ENCODE peak calls at places on chromosomes 7 and 10, in ten cellular contexts. One of them, this sample, is unnamed.

GRCh38 chr7:332646-333398 is 42.9 kb downstream of the FOXL3 start:
- DNase-seq in aorta: peak; percentile 88
- DNase-seq in IMR-90: peak; percentile 36
- DNase-seq in GM23248: peak; percentile 71
- DNase-seq in neural progenitor cell: peak; percentile 88
- DNase-seq in gastrocnemius medialis: peak; percentile 25
- DNase-seq in adrenal gland: peak; percentile 77
- DNase-seq in MM.1S: no peak
- DNase-seq in breast epithelium: peak; percentile 68
- DNase-seq in right cardiac atrium: peak; percentile 94
- DNase-seq in this sample: peak; percentile 95

GRCh38 chr10:129891806-129892205 is 72.3 kb downstream of the EBF3 start:
- DNase-seq in breast epithelium: no peak
- DNase-seq in gastrocnemius medialis: no peak
- DNase-seq in aorta: no peak
- DNase-seq in right cardiac atrium: no peak
- DNase-seq in neural progenitor cell: no peak
- DNase-seq in IMR-90: no peak
- DNase-seq in GM23248: no peak
- DNase-seq in MM.1S: no peak
- DNase-seq in adrenal gland: no peak
- DNase-seq in this sample: no peak

GRCh38 chr10:111221682-111222470 is 145.0 kb downstream of the ADRA2A start:
- DNase-seq in GM23248: peak; percentile 29
- DNase-seq in neural progenitor cell: no peak
- DNase-seq in MM.1S: no peak
- DNase-seq in IMR-90: no peak
- DNase-seq in breast epithelium: no peak
- DNase-seq in adrenal gland: no peak
- DNase-seq in right cardiac atrium: no peak
- DNase-seq in aorta: no peak
- DNase-seq in gastrocnemius medialis: no peak
- DNase-seq in this sample: peak; percentile 14

GRCh38 chr10:56551037-56551436 is 190.0 kb upstream of the ZWINT start:
- DNase-seq in adrenal gland: peak; percentile 28
- DNase-seq in MM.1S: no peak
- DNase-seq in neural progenitor cell: no peak
- DNase-seq in aorta: no peak
- DNase-seq in IMR-90: no peak
- DNase-seq in GM23248: no peak
- DNase-seq in right cardiac atrium: no peak
- DNase-seq in gastrocnemius medialis: no peak
- DNase-seq in breast epithelium: peak; percentile 24
- DNase-seq in this sample: no peak

GRCh38 chr10:4699950-4700730 is 125.9 kb upstream of the AKR1E2 start:
- DNase-seq in gastrocnemius medialis: no peak
- DNase-seq in aorta: no peak
- DNase-seq in neural progenitor cell: no peak
- DNase-seq in right cardiac atrium: no peak
- DNase-seq in adrenal gland: no peak
- DNase-seq in breast epithelium: no peak
- DNase-seq in IMR-90: no peak
- DNase-seq in GM23248: no peak
- DNase-seq in MM.1S: no peak
- DNase-seq in this sample: no peak

GRCh38 chr7:31134246-31135188 is 82.4 kb downstream of the ADCYAP1R1 start:
- DNase-seq in right cardiac atrium: peak; percentile 90
- DNase-seq in gastrocnemius medialis: no peak
- DNase-seq in breast epithelium: peak; percentile 26
- DNase-seq in IMR-90: peak; percentile 54
- DNase-seq in GM23248: peak; percentile 81
- DNase-seq in aorta: peak; percentile 64
- DNase-seq in adrenal gland: peak; percentile 71
- DNase-seq in neural progenitor cell: peak; percentile 93
- DNase-seq in MM.1S: peak; percentile 77
- DNase-seq in this sample: peak; percentile 77

GRCh38 chr10:104327745-104328635 is 10.3 kb downstream of the ITPRIP start:
- DNase-seq in gastrocnemius medialis: no peak
- DNase-seq in aorta: no peak
- DNase-seq in IMR-90: peak; percentile 89
- DNase-seq in neural progenitor cell: peak; percentile 91
- DNase-seq in breast epithelium: no peak
- DNase-seq in MM.1S: no peak
- DNase-seq in GM23248: peak; percentile 93
- DNase-seq in right cardiac atrium: peak; percentile 78
- DNase-seq in adrenal gland: peak; percentile 49
- DNase-seq in this sample: no peak

GRCh38 chr7:93044147-93044810 is 73.5 kb downstream of the SAMD9 start:
- DNase-seq in breast epithelium: no peak
- DNase-seq in IMR-90: peak; percentile 74
- DNase-seq in MM.1S: no peak
- DNase-seq in adrenal gland: no peak
- DNase-seq in neural progenitor cell: peak; percentile 77
- DNase-seq in GM23248: peak; percentile 81
- DNase-seq in aorta: no peak
- DNase-seq in right cardiac atrium: no peak
- DNase-seq in gastrocnemius medialis: no peak
- DNase-seq in this sample: no peak

GRCh38 chr7:13848576-13849527 is 140.6 kb downstream of the ETV1 start:
- DNase-seq in breast epithelium: no peak
- DNase-seq in neural progenitor cell: peak; percentile 67
- DNase-seq in gastrocnemius medialis: no peak
- DNase-seq in adrenal gland: peak; percentile 69
- DNase-seq in GM23248: peak; percentile 56
- DNase-seq in right cardiac atrium: peak; percentile 37
- DNase-seq in MM.1S: no peak
- DNase-seq in IMR-90: peak; percentile 38
- DNase-seq in aorta: no peak
- DNase-seq in this sample: no peak

GRCh38 chr7:98638853-98639252 is 21.8 kb downstream of the NPTX2 start:
- DNase-seq in IMR-90: no peak
- DNase-seq in gastrocnemius medialis: no peak
- DNase-seq in breast epithelium: no peak
- DNase-seq in aorta: no peak
- DNase-seq in neural progenitor cell: no peak
- DNase-seq in adrenal gland: no peak
- DNase-seq in GM23248: no peak
- DNase-seq in MM.1S: no peak
- DNase-seq in right cardiac atrium: no peak
- DNase-seq in this sample: no peak

DNA sequence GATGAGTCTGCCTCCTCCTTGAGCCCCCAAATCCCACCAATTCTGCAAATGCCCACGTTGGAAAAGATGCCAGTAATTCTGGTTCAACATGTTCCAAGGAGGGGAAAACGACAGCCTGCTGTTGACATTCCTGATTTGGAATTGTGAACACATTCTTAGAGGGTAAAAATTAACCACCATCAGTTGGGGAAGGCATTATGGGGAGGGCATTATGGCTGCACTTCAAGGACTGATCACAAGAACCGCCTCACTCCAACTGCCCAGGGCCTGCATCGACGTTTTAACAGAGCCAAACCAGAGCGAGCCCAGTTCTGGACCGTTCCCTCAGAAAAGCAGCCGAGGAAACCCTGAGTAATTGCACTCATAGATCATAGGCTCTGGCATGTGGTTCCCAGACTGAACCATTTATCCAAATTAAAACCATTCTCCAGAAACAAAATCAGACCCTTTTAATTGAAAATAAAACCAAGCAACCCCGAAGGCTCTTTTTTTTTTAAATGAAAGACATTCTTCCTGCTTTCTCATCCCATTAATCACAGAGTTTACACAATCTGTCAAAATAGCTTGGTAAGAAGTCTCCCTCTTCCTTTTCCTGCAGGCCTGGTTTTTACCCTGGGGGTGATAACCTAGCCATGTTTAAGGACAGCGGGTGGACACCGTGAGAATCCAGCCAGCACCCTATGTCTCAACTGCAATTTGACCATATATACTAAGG is 8.0 kb downstream of the TNS3 start:
- DNase-seq in breast epithelium: peak; percentile 52
- DNase-seq in adrenal gland: peak; percentile 81
- DNase-seq in GM23248: peak; percentile 93
- DNase-seq in aorta: peak; percentile 71
- DNase-seq in gastrocnemius medialis: no peak
- DNase-seq in IMR-90: peak; percentile 87
- DNase-seq in right cardiac atrium: peak; percentile 73
- DNase-seq in neural progenitor cell: no peak
- DNase-seq in MM.1S: no peak
- DNase-seq in this sample: peak; percentile 91
- H3K4me1 ChIP-seq in breast epithelium: peaks cover 44% of the 10 kb centered on the region
- H3K4me1 ChIP-seq in adrenal gland: peaks cover 67% of the 10 kb centered on the region
- H3K4me1 ChIP-seq in GM23248: peaks cover 60% of the 10 kb centered on the region
- H3K4me1 ChIP-seq in aorta: peaks cover 3% of the 10 kb centered on the region
- H3K4me1 ChIP-seq in gastrocnemius medialis: peaks cover 41% of the 10 kb centered on the region
- H3K4me1 ChIP-seq in IMR-90: peaks cover 53% of the 10 kb centered on the region
- H3K4me1 ChIP-seq in right cardiac atrium: peaks cover 32% of the 10 kb centered on the region
- H3K4me1 ChIP-seq in neural progenitor cell: peaks cover 4% of the 10 kb centered on the region
- H3K4me1 ChIP-seq in MM.1S: peaks cover 47% of the 10 kb centered on the region
- H3K4me1 ChIP-seq in this sample: peaks cover 100% of the 10 kb centered on the region

DNA sequence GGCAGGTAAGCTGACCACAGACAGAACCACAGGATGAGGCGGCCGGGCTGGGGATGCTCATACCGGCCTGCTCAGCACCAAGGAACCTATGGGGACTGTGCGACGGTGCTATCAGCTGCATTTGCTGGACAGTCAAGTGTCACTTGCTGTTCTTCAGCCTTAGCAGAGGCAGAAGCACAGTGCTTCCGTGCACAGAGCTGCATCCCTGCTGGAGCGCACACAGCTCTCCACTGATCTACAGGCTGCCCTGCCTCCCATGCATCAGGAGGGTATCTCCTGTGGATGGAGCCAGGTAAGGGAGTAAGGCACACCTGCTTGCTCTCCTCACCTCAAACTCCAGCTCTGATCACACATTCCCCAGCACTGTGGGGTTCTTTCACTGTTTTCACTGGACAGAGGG is 97.5 kb downstream of the TNS3 start:
- DNase-seq in gastrocnemius medialis: no peak
- DNase-seq in adrenal gland: no peak
- DNase-seq in right cardiac atrium: no peak
- DNase-seq in aorta: peak; percentile 10
- DNase-seq in breast epithelium: no peak
- DNase-seq in neural progenitor cell: no peak
- DNase-seq in GM23248: no peak
- DNase-seq in IMR-90: no peak
- DNase-seq in MM.1S: no peak
- DNase-seq in this sample: no peak
- H3K4me1 ChIP-seq in gastrocnemius medialis: peaks cover 45% of the 10 kb centered on the region
- H3K4me1 ChIP-seq in adrenal gland: peaks cover 26% of the 10 kb centered on the region
- H3K4me1 ChIP-seq in right cardiac atrium: peaks cover 32% of the 10 kb centered on the region
- H3K4me1 ChIP-seq in aorta: no peaks in the 10 kb centered on the region
- H3K4me1 ChIP-seq in breast epithelium: no peaks in the 10 kb centered on the region
- H3K4me1 ChIP-seq in neural progenitor cell: peaks cover 45% of the 10 kb centered on the region
- H3K4me1 ChIP-seq in GM23248: peaks cover 28% of the 10 kb centered on the region
- H3K4me1 ChIP-seq in IMR-90: peaks cover 47% of the 10 kb centered on the region
- H3K4me1 ChIP-seq in MM.1S: peaks cover 35% of the 10 kb centered on the region
- H3K4me1 ChIP-seq in this sample: peaks cover 93% of the 10 kb centered on the region

DNA sequence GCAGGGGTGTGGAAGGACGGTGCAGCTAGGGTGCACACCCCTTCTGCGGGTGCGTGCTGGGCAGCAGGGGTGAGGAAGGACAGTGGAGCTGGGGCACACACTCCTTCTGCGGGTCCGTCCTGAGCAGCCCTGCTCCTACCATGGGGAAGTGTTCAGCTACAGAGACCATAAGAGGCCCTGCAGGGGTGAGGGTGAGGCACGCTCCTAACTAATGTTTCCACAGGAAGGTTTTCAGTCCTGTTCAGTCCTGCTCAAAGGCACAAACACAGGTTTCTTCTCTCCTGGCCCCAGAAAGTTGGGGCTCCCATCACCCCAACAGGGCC is 3.3 kb upstream of the ADAM8 start:
- DNase-seq in adrenal gland: no peak
- DNase-seq in aorta: no peak
- DNase-seq in gastrocnemius medialis: no peak
- DNase-seq in GM23248: no peak
- DNase-seq in breast epithelium: no peak
- DNase-seq in neural progenitor cell: no peak
- DNase-seq in IMR-90: no peak
- DNase-seq in MM.1S: no peak
- DNase-seq in right cardiac atrium: no peak
- DNase-seq in this sample: no peak
- H3K4me1 ChIP-seq in adrenal gland: no peaks in the 10 kb centered on the region
- H3K4me1 ChIP-seq in aorta: no peaks in the 10 kb centered on the region
- H3K4me1 ChIP-seq in gastrocnemius medialis: no peaks in the 10 kb centered on the region
- H3K4me1 ChIP-seq in GM23248: no peaks in the 10 kb centered on the region
- H3K4me1 ChIP-seq in breast epithelium: peaks cover 9% of the 10 kb centered on the region
- H3K4me1 ChIP-seq in neural progenitor cell: peaks cover 22% of the 10 kb centered on the region
- H3K4me1 ChIP-seq in IMR-90: peaks cover 10% of the 10 kb centered on the region
- H3K4me1 ChIP-seq in MM.1S: peaks cover 27% of the 10 kb centered on the region
- H3K4me1 ChIP-seq in right cardiac atrium: no peaks in the 10 kb centered on the region
- H3K4me1 ChIP-seq in this sample: peaks cover 38% of the 10 kb centered on the region

GRCh38 chr10:6588082-6588481 is 8.0 kb upstream of the PRKCQ start:
- DNase-seq in GM23248: no peak
- DNase-seq in gastrocnemius medialis: no peak
- DNase-seq in adrenal gland: no peak
- DNase-seq in IMR-90: no peak
- DNase-seq in MM.1S: no peak
- DNase-seq in neural progenitor cell: no peak
- DNase-seq in aorta: no peak
- DNase-seq in right cardiac atrium: no peak
- DNase-seq in breast epithelium: no peak
- DNase-seq in this sample: no peak

GRCh38 chr10:6590100-6590499 is 10.0 kb upstream of the PRKCQ start:
- DNase-seq in gastrocnemius medialis: no peak
- DNase-seq in MM.1S: no peak
- DNase-seq in IMR-90: no peak
- DNase-seq in adrenal gland: no peak
- DNase-seq in GM23248: no peak
- DNase-seq in aorta: no peak
- DNase-seq in breast epithelium: no peak
- DNase-seq in right cardiac atrium: no peak
- DNase-seq in neural progenitor cell: no peak
- DNase-seq in this sample: no peak

GRCh38 chr10:6583447-6583846 is 3.4 kb upstream of the PRKCQ start:
- DNase-seq in aorta: no peak
- DNase-seq in IMR-90: no peak
- DNase-seq in GM23248: no peak
- DNase-seq in adrenal gland: no peak
- DNase-seq in right cardiac atrium: no peak
- DNase-seq in gastrocnemius medialis: no peak
- DNase-seq in neural progenitor cell: no peak
- DNase-seq in MM.1S: no peak
- DNase-seq in breast epithelium: no peak
- DNase-seq in this sample: no peak

GRCh38 chr10:6589287-6590094 is 9.4 kb upstream of the PRKCQ start:
- DNase-seq in adrenal gland: no peak
- DNase-seq in GM23248: no peak
- DNase-seq in aorta: no peak
- DNase-seq in neural progenitor cell: no peak
- DNase-seq in gastrocnemius medialis: no peak
- DNase-seq in right cardiac atrium: no peak
- DNase-seq in IMR-90: no peak
- DNase-seq in MM.1S: no peak
- DNase-seq in breast epithelium: no peak
- DNase-seq in this sample: no peak

GRCh38 chr10:6586501-6586900 is 6.4 kb upstream of the PRKCQ start:
- DNase-seq in gastrocnemius medialis: no peak
- DNase-seq in GM23248: no peak
- DNase-seq in breast epithelium: no peak
- DNase-seq in aorta: no peak
- DNase-seq in IMR-90: no peak
- DNase-seq in neural progenitor cell: no peak
- DNase-seq in adrenal gland: no peak
- DNase-seq in MM.1S: no peak
- DNase-seq in right cardiac atrium: no peak
- DNase-seq in this sample: no peak
- H3K4me1 ChIP-seq in gastrocnemius medialis: peaks cover 14% of the 10 kb centered on the region
- H3K4me1 ChIP-seq in GM23248: no peaks in the 10 kb centered on the region
- H3K4me1 ChIP-seq in breast epithelium: no peaks in the 10 kb centered on the region
- H3K4me1 ChIP-seq in aorta: no peaks in the 10 kb centered on the region
- H3K4me1 ChIP-seq in IMR-90: no peaks in the 10 kb centered on the region
- H3K4me1 ChIP-seq in neural progenitor cell: peaks cover 3% of the 10 kb centered on the region
- H3K4me1 ChIP-seq in adrenal gland: no peaks in the 10 kb centered on the region
- H3K4me1 ChIP-seq in MM.1S: peaks cover 6% of the 10 kb centered on the region
- H3K4me1 ChIP-seq in right cardiac atrium: no peaks in the 10 kb centered on the region
- H3K4me1 ChIP-seq in this sample: no peaks in the 10 kb centered on the region

This sample was measured in body of pancreas.